ENCODE peak calls at places on chromosomes 5 and 9, in eight cellular contexts. C is right cardiac atrium, M is transverse colon, F is mammary epithelial cell, O is thyroid gland, W is aorta, V is heart right ventricle, U is adrenal gland. T is an unnamed sample.

GRCh38 chr5:1950708-1951103 is 68.0 kb upstream of the IRX4 start:
- DNase-seq in V (no peak), C (no peak), M (no peak), F (peak; percentile 74), U (no peak), W (no peak), O (no peak), T (no peak)

GRCh38 chr9:100346836-100347235 is 5.9 kb downstream of the TEX10 start:
- DNase-seq in W (no peak), C (no peak), V (no peak), M (no peak), F (no peak), O (no peak), U (peak; percentile 18), T (no peak)

GRCh38 chr5:180599590-180599914 is 8.3 kb upstream of the SCGB3A1 start:
- DNase-seq in V (no peak), W (no peak), M (no peak), C (no peak), O (no peak), U (no peak), F (no peak), T (no peak)

GRCh38 chr9:136631038-136632000 is 31.4 kb upstream of the EGFL7 start:
- DNase-seq in M (peak; percentile 83), F (peak; percentile 50), U (peak; percentile 86), V (peak; percentile 86), O (peak; percentile 75), W (peak; percentile 87), C (peak; percentile 92), T (peak; percentile 74)

GRCh38 chr5:53730938-53731337 is 170.5 kb downstream of the NDUFS4 start:
- DNase-seq in C (no peak), V (no peak), F (no peak), U (peak; percentile 2), W (no peak), M (no peak), O (no peak), T (no peak)

GRCh38 chr5:81856948-81857928 is 106.3 kb upstream of the SSBP2 start:
- DNase-seq in O (peak; percentile 96), M (peak; percentile 38), F (peak; percentile 19), V (peak; percentile 83), C (peak; percentile 94), U (peak; percentile 93), W (peak; percentile 77), T (peak; percentile 46)

GRCh38 chr5:146785065-146785464 is 93.5 kb downstream of the PPP2R2B start:
- DNase-seq in U (peak; percentile 28), F (no peak), O (no peak), V (no peak), M (no peak), W (peak; percentile 58), C (peak; percentile 46), T (no peak)

GRCh38 chr5:146645382-146645781 is 129.4 kb upstream of the GPR151 start:
- DNase-seq in O (no peak), M (no peak), V (no peak), W (no peak), F (no peak), C (no peak), U (no peak), T (no peak)

GRCh38 chr9:134617246-134617645 is 24.4 kb upstream of the COL5A1 start:
- DNase-seq in U (no peak), O (no peak), V (no peak), C (no peak), W (peak; percentile 17), M (no peak), F (no peak), T (peak; percentile 6)

GRCh38 chr9:116115731-116116353 is 37.7 kb upstream of the PAPPA start:
- DNase-seq in M (no peak), V (no peak), C (no peak), O (no peak), U (no peak), W (no peak), F (no peak), T (no peak)
- H3K4me3 ChIP-seq in M (no peak overlapping the region), V (no peak overlapping the region), C (no peak overlapping the region), O (no peak overlapping the region), U (no peak overlapping the region), W (no peak overlapping the region), F (no peak overlapping the region), T (no peak overlapping the region)

DNA sequence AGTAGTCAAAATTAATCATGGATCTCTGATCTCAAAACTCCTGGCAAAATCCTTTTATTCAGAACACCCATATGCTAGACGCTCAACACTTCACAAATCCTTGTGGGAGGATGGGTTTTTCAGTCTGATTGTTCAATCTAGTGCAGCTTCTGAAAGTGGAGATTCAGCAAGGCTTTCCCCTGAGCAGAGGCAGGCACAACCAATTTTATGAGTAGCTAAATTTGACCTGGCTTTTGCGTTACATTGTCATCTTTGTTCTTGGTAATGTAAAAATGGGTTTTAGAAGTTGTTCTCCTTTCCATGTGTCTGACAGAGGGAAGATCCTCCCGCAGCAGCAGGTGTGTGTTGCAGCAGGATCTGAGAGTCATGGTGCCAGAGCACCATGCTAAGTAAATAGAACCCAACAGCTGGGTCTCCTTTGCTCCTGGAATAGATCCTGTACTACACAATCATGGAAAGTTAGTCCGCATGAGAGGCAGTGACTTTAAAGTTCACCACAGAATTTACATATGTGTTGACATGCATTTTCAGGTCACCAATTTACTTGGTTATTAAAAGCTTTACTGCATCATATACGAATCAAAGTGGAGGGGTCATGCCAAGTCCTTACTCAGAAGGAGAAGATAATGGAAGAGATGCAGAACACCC is 70.1 kb upstream of the MEF2C start:
- DNase-seq in V (no peak), F (no peak), O (no peak), C (no peak), U (no peak), M (no peak), W (no peak), T (no peak)
- H3K4me1 ChIP-seq in V (no peaks in the 10 kb centered on the region), F (no peaks in the 10 kb centered on the region), O (no peaks in the 10 kb centered on the region), C (no peaks in the 10 kb centered on the region), U (no peaks in the 10 kb centered on the region), M (peaks cover 8% of the 10 kb centered on the region), W (peaks cover 4% of the 10 kb centered on the region), T (no peaks in the 10 kb centered on the region)

GRCh38 chr5:93578813-93579560 is 2.0 kb downstream of the NR2F1-AS1 start:
- DNase-seq in W (peak; percentile 57), M (no peak), C (peak; percentile 88), U (peak; percentile 76), V (peak; percentile 22), F (no peak), O (peak; percentile 24), T (peak; percentile 76)
- H3K4me3 ChIP-seq in W (peak overlapping the region; percentile 0), M (peak overlapping the region; percentile 10), C (peak overlapping the region; percentile 96), U (peak overlapping the region; percentile 41), V (peak overlapping the region; percentile 51), F (no peak overlapping the region), O (peak overlapping the region; percentile 61), T (peak overlapping the region; percentile 65)

DNA sequence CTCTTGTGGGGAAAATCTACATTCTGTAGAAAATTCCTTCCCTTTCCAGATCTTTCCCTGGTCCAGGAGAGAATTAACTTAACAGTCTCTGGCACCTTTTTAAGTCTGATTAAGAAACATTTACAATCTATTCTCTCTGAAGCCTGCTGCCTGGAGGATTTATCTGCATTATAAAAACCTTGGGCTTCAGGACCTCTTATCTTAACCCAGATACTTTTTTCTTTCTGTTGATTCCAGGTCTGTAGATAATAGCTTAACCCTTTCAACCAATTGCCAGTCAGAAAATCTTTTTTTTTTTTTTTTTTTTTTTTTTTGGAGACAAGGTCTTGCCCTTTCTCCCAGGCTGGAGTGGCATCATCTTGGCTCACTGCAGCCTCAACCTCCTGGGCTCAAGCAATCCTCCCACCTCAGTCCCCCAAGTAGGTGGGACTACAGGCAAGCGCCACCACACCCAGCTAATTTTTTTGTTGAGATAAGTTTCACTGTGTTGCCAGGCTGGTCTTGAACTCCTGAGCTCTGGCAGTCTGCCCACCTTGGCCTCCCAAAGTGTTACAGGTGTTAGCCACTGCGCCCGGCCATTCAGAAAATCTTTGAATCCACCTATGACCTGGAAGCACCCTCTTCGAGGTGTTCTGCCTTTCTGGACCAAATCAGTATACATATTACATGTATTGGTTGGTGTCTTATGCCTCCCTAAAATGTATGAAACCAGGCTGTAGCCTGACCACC is 61.2 kb downstream of the KIAA1958 start:
- DNase-seq in W (no peak), M (no peak), F (no peak), O (no peak), C (no peak), V (no peak), U (no peak), T (no peak)
- H3K4me1 ChIP-seq in W (peaks cover 3% of the 10 kb centered on the region), M (no peaks in the 10 kb centered on the region), F (peaks cover 11% of the 10 kb centered on the region), O (peaks cover 4% of the 10 kb centered on the region), C (no peaks in the 10 kb centered on the region), V (peaks cover 5% of the 10 kb centered on the region), U (peaks cover 43% of the 10 kb centered on the region), T (no peaks in the 10 kb centered on the region)

DNA sequence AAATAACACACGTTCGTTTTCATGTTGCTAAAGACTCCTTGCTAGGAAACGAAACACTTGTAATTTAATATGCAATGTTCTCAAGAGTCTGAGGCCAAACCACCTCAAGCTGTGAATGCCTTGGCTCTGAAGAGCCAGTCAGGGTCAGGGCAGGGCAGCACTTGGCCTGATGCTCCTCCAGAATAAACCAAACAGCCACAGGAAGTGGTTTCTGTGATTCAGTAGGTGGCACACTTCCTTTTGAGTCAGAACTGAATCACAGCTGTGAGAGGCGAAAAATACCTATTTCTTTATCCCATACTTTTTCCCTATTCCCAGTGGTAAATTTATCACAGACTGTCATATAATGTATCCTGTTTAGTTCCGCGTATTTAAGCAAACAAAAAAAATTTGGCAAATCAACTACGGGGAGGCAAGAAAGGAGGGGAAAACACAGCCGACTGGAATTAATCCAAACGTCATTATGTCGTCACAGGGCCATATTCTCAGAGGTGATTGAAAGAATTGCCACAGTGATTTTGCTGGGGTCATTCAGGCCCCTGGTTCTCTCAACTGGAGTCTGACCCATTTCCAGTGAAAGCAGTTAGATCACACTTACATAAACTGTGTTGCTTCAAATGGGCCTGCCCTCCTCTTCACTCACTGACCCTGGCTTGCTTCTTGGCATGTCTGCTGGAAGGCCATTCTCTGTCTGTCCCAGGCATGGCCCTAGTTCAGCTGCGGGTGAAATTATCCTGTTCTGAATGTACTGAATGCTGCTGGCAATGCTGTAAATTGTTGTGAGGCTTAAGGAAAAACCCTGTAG is 71.2 kb downstream of the ARRDC3 start:
- DNase-seq in F (peak; percentile 97), V (peak; percentile 41), W (peak; percentile 91), M (peak; percentile 61), U (peak; percentile 89), O (peak; percentile 85), C (peak; percentile 81), T (peak; percentile 61)
- H3K4me3 ChIP-seq in F (no peak overlapping the region), V (no peak overlapping the region), W (no peak overlapping the region), M (no peak overlapping the region), U (no peak overlapping the region), O (no peak overlapping the region), C (no peak overlapping the region), T (no peak overlapping the region)

GRCh38 chr5:111743521-111743920 is 13.5 kb downstream of the NREP start:
- DNase-seq in U (no peak), F (no peak), C (no peak), V (no peak), W (no peak), M (no peak), O (no peak), T (no peak)
- H3K4me1 ChIP-seq in U (peaks cover 31% of the 10 kb centered on the region), F (peaks cover 31% of the 10 kb centered on the region), C (peaks cover 14% of the 10 kb centered on the region), V (peaks cover 36% of the 10 kb centered on the region), W (no peaks in the 10 kb centered on the region), M (peaks cover 29% of the 10 kb centered on the region), O (peaks cover 33% of the 10 kb centered on the region), T (peaks cover 11% of the 10 kb centered on the region)

T was measured in uterus.